ENCODE peak calls at places on chromosomes 11 and 22, in ten cellular contexts. M, U, C, K, G, I, W, J, E and S are unnamed samples.

GRCh38 chr11:134988495-134988894 is 576.5 kb upstream of the B3GAT1 start:
- DNase-seq in M (no peak), C (no peak), J (no peak), E (no peak), G (no peak), K (no peak), I (no peak), U (no peak), W (no peak), S (no peak)

GRCh38 chr11:841981-842369 is 354 bp downstream of the POLR2L start:
- DNase-seq in W (no peak), E (no peak), G (no peak), M (peak; percentile 75), J (no peak), U (no peak), K (no peak), C (no peak), I (no peak), S (no peak)

GRCh38 chr11:17498058-17498457 is 21.4 kb upstream of the ABCC8 start:
- DNase-seq in E (no peak), I (no peak), J (no peak), K (no peak), W (no peak), U (no peak), C (no peak), M (peak; percentile 69), G (peak; percentile 42), S (no peak)

GRCh38 chr11:44623716-44624491 is 58.4 kb downstream of the CD82 start:
- DNase-seq in G (peak; percentile 14), C (no peak), W (no peak), K (no peak), U (no peak), I (no peak), E (peak; percentile 67), J (no peak), M (peak; percentile 22), S (no peak)

GRCh38 chr11:45590743-45591142 is 74.7 kb downstream of the CHST1 start:
- DNase-seq in C (no peak), U (no peak), M (no peak), G (no peak), E (peak; percentile 58), W (no peak), K (no peak), I (no peak), J (no peak), S (no peak)

GRCh38 chr11:70032470-70032795 is 45.7 kb upstream of the ANO1 start:
- DNase-seq in U (no peak), M (no peak), I (no peak), C (no peak), J (no peak), W (no peak), K (no peak), E (no peak), G (peak; percentile 9), S (no peak)

GRCh38 chr22:49976439-49977175 is 16.0 kb downstream of the PIM3 start:
- DNase-seq in J (no peak), G (no peak), C (no peak), U (no peak), W (no peak), E (no peak), I (no peak), M (peak; percentile 43), K (no peak), S (peak; percentile 67)

GRCh38 chr11:48150213-48150612 is 66.4 kb upstream of the OR4B1 start:
- DNase-seq in M (no peak), E (peak; percentile 69), U (no peak), K (no peak), C (no peak), G (peak; percentile 74), J (no peak), I (peak; percentile 11), W (no peak), S (no peak)

GRCh38 chr11:15988693-15989231 is 367.6 kb downstream of the SOX6 start:
- DNase-seq in M (peak; percentile 14), E (peak; percentile 51), W (no peak), U (no peak), I (no peak), G (no peak), J (no peak), C (no peak), K (no peak), S (no peak)

GRCh38 chr11:73192272-73192671 is 25.8 kb upstream of the P2RY2 start:
- DNase-seq in W (no peak), U (no peak), C (no peak), E (no peak), I (no peak), J (no peak), K (no peak), G (no peak), M (no peak), S (no peak)

GRCh38 chr11:120540744-120541143 is 29.2 kb downstream of the GRIK4 start:
- DNase-seq in J (no peak), E (no peak), I (no peak), U (no peak), W (no peak), K (no peak), C (no peak), M (no peak), G (no peak), S (no peak)